ENCODE peak calls at places on chromosomes 12 and 14, in ten cellular contexts. S, R, T, Y, X, H, E, P, D and Q are unnamed samples.
A peak's percentile ranks its signal among the peaks of the same experiment; 100 is the strongest.

GRCh38 chr12:3491938-3492867 is 1.2 kb downstream of the PRMT8 start:
- DNase-seq in T (peak; percentile 66), S (peak; percentile 34), P (no peak), H (peak; percentile 34), E (peak; percentile 10), Y (peak; percentile 15), R (peak; percentile 31), X (peak; percentile 59), D (no peak), Q (no peak)

GRCh38 chr14:70534904-70535303 is at the start of gene ADAM20:
- DNase-seq in Y (no peak), E (no peak), X (no peak), S (no peak), D (no peak), T (no peak), H (no peak), R (no peak), P (no peak), Q (no peak)

GRCh38 chr12:113479578-113480335 is 8.1 kb upstream of the LHX5 start:
- DNase-seq in D (no peak), E (no peak), Y (no peak), X (no peak), P (no peak), R (no peak), S (peak; percentile 21), H (peak; percentile 37), T (no peak), Q (no peak)

GRCh38 chr12:53710098-53710497 is 17.2 kb downstream of the CALCOCO1 start:
- DNase-seq in R (no peak), Y (no peak), S (no peak), T (no peak), P (no peak), X (no peak), H (no peak), D (no peak), E (no peak), Q (no peak)

GRCh38 chr12:82673698-82674097 is 13.0 kb upstream of the TMTC2 start:
- DNase-seq in E (no peak), H (no peak), Y (no peak), S (no peak), R (no peak), P (no peak), D (no peak), T (no peak), X (no peak), Q (no peak)

GRCh38 chr14:51562816-51563215 is 88.9 kb upstream of the FRMD6 start:
- DNase-seq in P (no peak), T (peak; percentile 71), Y (no peak), H (no peak), S (peak; percentile 60), R (no peak), D (no peak), X (no peak), E (no peak), Q (no peak)

GRCh38 chr14:67343601-67344230 is 15.9 kb downstream of the ATP6V1D start:
- DNase-seq in X (no peak), P (no peak), S (peak; percentile 92), Y (no peak), R (no peak), E (no peak), T (peak; percentile 84), H (no peak), D (no peak), Q (peak; percentile 75)

GRCh38 chr14:23588884-23589598 is 10.5 kb upstream of the JPH4 start:
- DNase-seq in D (peak; percentile 76), X (peak; percentile 94), E (peak; percentile 60), P (peak; percentile 75), S (peak; percentile 60), T (peak; percentile 72), H (peak; percentile 82), Y (peak; percentile 90), R (peak; percentile 96), Q (peak; percentile 39)

GRCh38 chr14:74592476-74593191 is 19.4 kb downstream of the LTBP2 start:
- DNase-seq in H (no peak), R (no peak), X (no peak), T (no peak), D (no peak), S (no peak), P (no peak), E (no peak), Y (no peak), Q (no peak)

GRCh38 chr14:74594021-74594420 is 18.0 kb downstream of the LTBP2 start:
- DNase-seq in P (no peak), X (no peak), R (no peak), E (no peak), Y (no peak), S (no peak), D (no peak), T (no peak), H (no peak), Q (no peak)

GRCh38 chr14:74596747-74597456 is 15.1 kb downstream of the LTBP2 start:
- DNase-seq in X (no peak), E (peak; percentile 73), T (no peak), S (no peak), P (no peak), D (no peak), H (no peak), Y (no peak), R (no peak), Q (no peak)

GRCh38 chr14:74593241-74593985 is 18.6 kb downstream of the LTBP2 start:
- DNase-seq in R (no peak), Y (no peak), X (no peak), T (no peak), D (no peak), P (no peak), S (no peak), E (no peak), H (no peak), Q (no peak)

DNA sequence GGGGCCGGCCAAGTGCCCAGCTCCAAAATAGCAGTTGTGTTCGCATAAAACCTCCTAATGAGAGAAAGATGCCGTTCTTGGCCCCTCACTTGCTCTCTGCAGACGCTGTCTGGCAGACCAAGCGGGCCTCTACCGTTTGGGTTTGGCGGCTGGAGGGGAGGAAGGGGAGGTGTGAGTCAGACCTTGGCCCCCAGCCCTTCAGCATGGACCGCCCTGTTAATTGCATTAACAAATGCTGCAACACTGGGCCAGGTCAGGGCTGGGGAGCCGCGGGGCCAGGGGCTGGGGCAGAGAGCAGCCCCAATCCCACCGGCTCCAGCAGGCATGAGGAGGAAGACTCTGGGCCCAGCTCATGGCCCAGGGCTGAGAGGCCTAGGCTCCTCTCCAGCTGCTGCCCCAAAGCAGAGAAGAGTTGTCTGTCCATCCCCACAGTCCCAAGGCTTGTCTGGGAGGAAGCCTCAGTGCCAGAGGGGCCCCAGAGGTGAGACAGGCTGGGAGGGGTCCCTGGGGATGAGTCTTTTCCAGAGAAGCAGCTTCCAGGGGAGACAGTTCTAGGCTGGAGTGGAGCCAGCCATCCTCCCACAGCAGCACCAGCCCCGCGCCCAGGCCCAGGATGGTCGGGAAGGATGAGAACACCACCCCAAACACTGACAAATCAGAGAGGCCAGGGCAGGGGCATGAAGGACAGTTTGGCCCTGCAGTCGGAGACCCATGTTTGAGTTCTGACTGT is 16.9 kb downstream of the LTBP2 start:
- DNase-seq in R (no peak), P (peak; percentile 74), Y (no peak), H (no peak), T (no peak), X (no peak), S (no peak), E (no peak), D (no peak), Q (no peak)
- H3K27ac ChIP-seq in R (peak overlapping the region; percentile 42), P (peak overlapping the region; percentile 82), Y (peak overlapping the region; percentile 48), H (no peak overlapping the region), T (no peak overlapping the region), X (peak overlapping the region; percentile 62), S (no peak overlapping the region), E (peak overlapping the region; percentile 90), D (no peak overlapping the region), Q (no peak overlapping the region)

DNA sequence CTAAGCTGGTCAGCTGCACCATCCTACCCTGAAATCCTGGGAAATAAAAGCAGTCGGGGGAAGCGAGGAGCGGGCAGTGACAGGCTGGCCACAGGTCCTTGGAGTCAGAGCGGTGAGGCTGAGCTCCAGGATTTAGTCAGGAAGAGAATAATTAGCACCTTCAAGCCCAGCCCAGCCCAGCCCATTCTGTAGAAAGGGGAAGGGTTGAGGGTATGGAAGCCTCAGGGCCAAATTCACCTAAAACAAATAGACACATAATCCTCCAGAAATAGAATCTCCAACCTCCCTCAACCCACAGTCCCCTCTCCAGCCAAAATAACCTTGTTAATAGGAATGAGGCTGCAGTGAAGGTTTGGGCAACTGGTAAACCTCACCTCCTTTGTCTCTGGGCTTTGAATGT is 334.2 kb downstream of the DPF3 start:
- DNase-seq in R (no peak), X (no peak), D (no peak), T (no peak), E (no peak), P (no peak), Y (no peak), S (no peak), H (no peak), Q (no peak)
- H3K27ac ChIP-seq in R (no peak overlapping the region), X (no peak overlapping the region), D (no peak overlapping the region), T (peak overlapping the region; percentile 85), E (peak overlapping the region; percentile 47), P (peak overlapping the region; percentile 58), Y (no peak overlapping the region), S (no peak overlapping the region), H (no peak overlapping the region), Q (peak overlapping the region; percentile 95)

DNA sequence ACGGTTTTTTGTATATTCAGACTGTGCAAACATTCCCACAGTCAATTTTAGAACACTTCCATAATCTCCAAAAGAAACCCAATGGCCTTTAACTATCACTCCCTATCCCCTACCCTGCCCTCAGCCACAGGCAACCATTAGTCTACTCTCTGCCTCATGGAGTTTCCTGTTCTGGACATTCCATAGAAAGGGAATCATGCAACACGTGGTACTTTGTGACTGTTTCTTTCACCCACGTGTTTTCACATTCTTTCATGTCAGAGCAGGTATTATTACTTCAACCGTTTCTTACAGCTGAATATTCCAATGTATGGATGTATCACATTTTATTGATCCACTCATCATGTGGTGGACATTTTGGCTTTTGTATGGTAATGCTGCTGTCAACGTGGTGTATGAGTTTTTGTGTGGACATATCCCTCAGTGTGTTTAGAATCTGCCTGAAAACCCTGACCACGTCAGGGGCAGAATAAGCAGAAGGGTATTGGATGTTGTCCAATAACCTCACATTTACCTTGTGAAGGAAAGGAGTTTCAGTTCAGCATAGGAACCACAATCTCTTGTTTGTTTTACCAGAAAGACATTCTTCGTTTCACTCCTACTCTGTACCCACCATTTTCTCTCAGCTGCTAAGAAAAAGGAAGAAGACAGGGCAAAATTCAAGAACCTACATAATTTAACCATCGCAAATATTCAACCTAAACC is 107.5 kb upstream of the DYRK2 start:
- DNase-seq in T (peak; percentile 84), E (no peak), D (no peak), R (no peak), S (peak; percentile 90), X (no peak), P (no peak), H (no peak), Y (no peak), Q (peak; percentile 66)
- H3K27ac ChIP-seq in T (peak overlapping the region; percentile 62), E (no peak overlapping the region), D (no peak overlapping the region), R (no peak overlapping the region), S (peak overlapping the region; percentile 56), X (no peak overlapping the region), P (no peak overlapping the region), H (no peak overlapping the region), Y (no peak overlapping the region), Q (peak overlapping the region; percentile 57)

GRCh38 chr12:47273191-47273626 is 193.4 kb upstream of the AMIGO2 start:
- DNase-seq in E (no peak), S (no peak), X (no peak), Y (no peak), H (no peak), P (no peak), R (no peak), D (no peak), T (peak; percentile 28), Q (no peak)

GRCh38 chr12:47272412-47273190 is 192.8 kb upstream of the AMIGO2 start:
- DNase-seq in T (peak; percentile 49), Y (no peak), R (no peak), X (no peak), H (no peak), P (no peak), S (peak; percentile 63), D (no peak), E (no peak), Q (no peak)

GRCh38 chr12:47271800-47272230 is 192.1 kb upstream of the AMIGO2 start:
- DNase-seq in X (no peak), P (no peak), Y (no peak), T (peak; percentile 5), D (no peak), H (no peak), E (no peak), R (no peak), S (no peak), Q (no peak)

GRCh38 chr12:47268501-47269459 is 189.0 kb upstream of the AMIGO2 start:
- DNase-seq in S (peak; percentile 30), X (no peak), R (no peak), H (no peak), Y (no peak), T (peak; percentile 24), D (no peak), P (no peak), E (no peak), Q (no peak)

DNA sequence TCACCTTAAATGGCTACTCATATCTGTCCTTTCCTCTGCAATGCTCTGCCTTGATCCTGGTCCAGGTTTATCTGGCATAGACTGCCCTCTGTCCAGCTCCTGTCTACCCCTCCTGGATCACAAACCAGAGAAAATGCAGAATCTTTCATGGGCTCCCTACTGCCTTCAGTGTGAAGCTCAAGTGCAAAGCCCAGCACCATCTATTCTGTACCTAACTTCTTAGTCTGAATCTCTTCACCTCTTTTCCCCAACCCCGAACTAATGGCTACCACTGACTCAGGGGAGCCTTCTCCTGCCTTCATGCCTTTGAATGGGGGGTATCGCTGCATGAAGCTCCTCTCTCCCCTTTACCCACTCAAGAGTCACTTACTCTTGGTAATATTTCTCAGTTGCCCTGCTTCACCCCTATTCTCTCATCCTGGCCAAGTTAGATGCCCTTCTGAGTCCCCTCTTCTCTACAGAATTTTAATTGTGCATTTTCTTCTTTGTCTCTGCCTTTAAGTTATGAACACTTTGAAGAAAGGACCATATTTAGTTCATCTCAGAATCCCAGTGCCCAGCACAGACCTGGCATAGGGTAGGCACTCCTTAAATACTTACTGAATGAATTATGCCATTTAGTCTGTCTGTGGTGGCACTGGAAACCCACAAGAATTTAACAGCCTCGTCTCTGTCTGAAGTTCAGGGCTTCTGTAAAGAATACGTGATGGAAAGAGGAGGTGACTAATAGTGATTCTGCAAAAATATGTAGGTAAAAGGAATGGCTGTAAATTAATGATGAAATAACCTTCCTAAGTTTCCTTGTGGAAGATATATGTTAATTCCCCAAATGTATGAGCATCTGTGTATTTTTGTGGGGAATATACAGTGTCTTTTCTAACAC is 191.3 kb upstream of the AMIGO2 start:
- DNase-seq in E (no peak), S (peak; percentile 99), Y (no peak), P (no peak), R (no peak), H (no peak), X (no peak), D (no peak), T (peak; percentile 97), Q (peak; percentile 96)
- H3K27ac ChIP-seq in E (no peak overlapping the region), S (peak overlapping the region; percentile 96), Y (no peak overlapping the region), P (no peak overlapping the region), R (no peak overlapping the region), H (no peak overlapping the region), X (no peak overlapping the region), D (no peak overlapping the region), T (peak overlapping the region; percentile 99), Q (peak overlapping the region; percentile 100)